ENCODE peak calls at places on chromosomes 5 and 9, in six cellular contexts. One of them, this sample, is unnamed.

GRCh38 chr5:154465169-154465568 is 12.9 kb downstream of the HAND1 start:
- DNase-seq in thyroid gland: no peak
- DNase-seq in GM12878: no peak
- DNase-seq in ovary: no peak
- DNase-seq in breast epithelium: no peak
- DNase-seq in upper lobe of left lung: no peak
- DNase-seq in this sample: no peak

GRCh38 chr5:148984333-148984732 is 78.5 kb downstream of the SH3TC2 start:
- DNase-seq in thyroid gland: no peak
- DNase-seq in GM12878: no peak
- DNase-seq in ovary: no peak
- DNase-seq in breast epithelium: no peak
- DNase-seq in upper lobe of left lung: no peak
- DNase-seq in this sample: no peak

GRCh38 chr5:52469420-52469819 is 318.3 kb upstream of the ITGA1 start:
- DNase-seq in thyroid gland: no peak
- DNase-seq in GM12878: no peak
- DNase-seq in ovary: no peak
- DNase-seq in breast epithelium: no peak
- DNase-seq in upper lobe of left lung: no peak
- DNase-seq in this sample: no peak

GRCh38 chr5:117414926-117415325 is 840.3 kb upstream of the SEMA6A start:
- DNase-seq in thyroid gland: no peak
- DNase-seq in GM12878: no peak
- DNase-seq in ovary: no peak
- DNase-seq in breast epithelium: no peak
- DNase-seq in upper lobe of left lung: no peak
- DNase-seq in this sample: no peak

GRCh38 chr5:111774525-111774924 is 17.5 kb upstream of the NREP start:
- DNase-seq in thyroid gland: peak; percentile 75
- DNase-seq in GM12878: no peak
- DNase-seq in ovary: no peak
- DNase-seq in breast epithelium: no peak
- DNase-seq in upper lobe of left lung: peak; percentile 74
- DNase-seq in this sample: no peak

GRCh38 chr9:125355601-125356000 is 94.0 kb downstream of the GAPVD1 start:
- DNase-seq in thyroid gland: no peak
- DNase-seq in GM12878: no peak
- DNase-seq in ovary: no peak
- DNase-seq in breast epithelium: no peak
- DNase-seq in upper lobe of left lung: no peak
- DNase-seq in this sample: no peak

GRCh38 chr5:179986328-179986727 is 78.6 kb upstream of the TBC1D9B start:
- DNase-seq in thyroid gland: peak; percentile 33
- DNase-seq in GM12878: no peak
- DNase-seq in ovary: no peak
- DNase-seq in breast epithelium: no peak
- DNase-seq in upper lobe of left lung: no peak
- DNase-seq in this sample: peak; percentile 50

GRCh38 chr9:124852121-124852828 is 985 bp upstream of the WDR38 start:
- DNase-seq in thyroid gland: peak; percentile 71
- DNase-seq in GM12878: no peak
- DNase-seq in ovary: no peak
- DNase-seq in breast epithelium: no peak
- DNase-seq in upper lobe of left lung: no peak
- DNase-seq in this sample: no peak

GRCh38 chr5:1105350-1106265 is 6.3 kb downstream of the SLC12A7 start:
- DNase-seq in thyroid gland: peak; percentile 17
- DNase-seq in GM12878: no peak
- DNase-seq in ovary: no peak
- DNase-seq in breast epithelium: no peak
- DNase-seq in upper lobe of left lung: no peak
- DNase-seq in this sample: peak; percentile 58

GRCh38 chr9:91047529-91047928 is 245.9 kb downstream of the SYK start:
- DNase-seq in thyroid gland: no peak
- DNase-seq in GM12878: no peak
- DNase-seq in ovary: no peak
- DNase-seq in breast epithelium: no peak
- DNase-seq in upper lobe of left lung: no peak
- DNase-seq in this sample: no peak

GRCh38 chr9:72442212-72442607 is 77.2 kb upstream of the ZFAND5 start:
- DNase-seq in thyroid gland: no peak
- DNase-seq in GM12878: no peak
- DNase-seq in ovary: no peak
- DNase-seq in breast epithelium: no peak
- DNase-seq in upper lobe of left lung: no peak
- DNase-seq in this sample: no peak

GRCh38 chr5:139294372-139295165 is 1.0 kb downstream of the MATR3 start:
- DNase-seq in thyroid gland: peak; percentile 79
- DNase-seq in GM12878: no peak
- DNase-seq in ovary: peak; percentile 78
- DNase-seq in breast epithelium: peak; percentile 69
- DNase-seq in upper lobe of left lung: peak; percentile 70
- DNase-seq in this sample: peak; percentile 78
- TF ChIP-seq POLR2A in thyroid gland: peak; percentile 34
- TF ChIP-seq POLR2A in GM12878: no peak
- TF ChIP-seq POLR2A in ovary: no peak
- TF ChIP-seq POLR2A in breast epithelium: no peak
- TF ChIP-seq POLR2A in upper lobe of left lung: no peak
- TF ChIP-seq POLR2A in this sample: no peak

DNA sequence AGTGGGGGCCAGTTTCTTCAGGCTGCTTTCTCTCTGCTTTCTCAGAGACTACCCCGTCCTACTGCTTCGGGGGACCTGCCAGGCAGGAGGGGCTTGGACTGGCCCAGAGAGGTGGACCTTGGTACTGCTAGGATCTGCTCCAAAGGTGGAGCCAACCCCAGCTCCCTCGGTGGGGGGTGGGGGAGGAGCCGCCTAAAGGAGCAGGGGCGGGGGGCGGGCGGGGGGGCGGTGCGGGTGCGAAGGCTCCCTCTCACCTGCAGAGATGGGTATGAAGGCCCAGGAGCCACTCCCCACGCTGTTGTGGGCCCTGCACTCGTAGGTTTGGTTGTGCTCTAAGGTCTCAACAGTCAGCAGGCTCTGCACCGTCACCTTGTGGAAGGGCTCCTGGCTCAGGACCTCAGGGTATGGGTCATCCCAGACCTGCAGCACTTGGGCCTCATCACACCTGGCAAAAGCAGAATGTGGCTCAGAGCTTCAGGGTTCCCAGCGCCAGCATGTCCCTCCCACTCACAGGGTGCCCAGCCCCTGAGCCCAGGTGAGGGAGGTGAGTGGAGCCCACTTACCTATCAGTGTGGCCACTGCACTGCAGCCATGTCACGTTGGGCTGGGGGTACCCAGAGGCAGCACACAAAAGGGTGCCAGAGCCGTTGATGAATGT is 16.6 kb downstream of the CSF1R start:
- DNase-seq in thyroid gland: no peak
- DNase-seq in GM12878: no peak
- DNase-seq in ovary: no peak
- DNase-seq in breast epithelium: no peak
- DNase-seq in upper lobe of left lung: peak; percentile 8
- DNase-seq in this sample: no peak
- H3K27ac ChIP-seq in thyroid gland: no peak overlapping the region
- H3K27ac ChIP-seq in GM12878: no peak overlapping the region
- H3K27ac ChIP-seq in ovary: no peak overlapping the region
- H3K27ac ChIP-seq in breast epithelium: no peak overlapping the region
- H3K27ac ChIP-seq in upper lobe of left lung: no peak overlapping the region
- H3K27ac ChIP-seq in this sample: no peak overlapping the region

GRCh38 chr5:7868773-7869473 is at the start of the genes FASTKD3 and MTRR:
- DNase-seq in thyroid gland: peak; percentile 94
- DNase-seq in GM12878: peak; percentile 66
- DNase-seq in ovary: peak; percentile 86
- DNase-seq in breast epithelium: peak; percentile 92
- DNase-seq in upper lobe of left lung: peak; percentile 95
- DNase-seq in this sample: peak; percentile 95
- TF ChIP-seq POLR2A in thyroid gland: peak; percentile 78
- TF ChIP-seq POLR2A in GM12878: peak; percentile 98
- TF ChIP-seq POLR2A in ovary: peak; percentile 51
- TF ChIP-seq POLR2A in breast epithelium: peak; percentile 18
- TF ChIP-seq POLR2A in upper lobe of left lung: no peak
- TF ChIP-seq POLR2A in this sample: peak; percentile 85

GRCh38 chr9:134363450-134363849 is 37.2 kb downstream of the RXRA start:
- DNase-seq in thyroid gland: no peak
- DNase-seq in GM12878: no peak
- DNase-seq in ovary: no peak
- DNase-seq in breast epithelium: no peak
- DNase-seq in upper lobe of left lung: no peak
- DNase-seq in this sample: no peak

GRCh38 chr9:134365791-134366222 is 39.6 kb downstream of the RXRA start:
- DNase-seq in thyroid gland: peak; percentile 76
- DNase-seq in GM12878: no peak
- DNase-seq in ovary: peak; percentile 82
- DNase-seq in breast epithelium: no peak
- DNase-seq in upper lobe of left lung: no peak
- DNase-seq in this sample: no peak

GRCh38 chr9:134364391-134365114 is 38.3 kb downstream of the RXRA start:
- DNase-seq in thyroid gland: no peak
- DNase-seq in GM12878: no peak
- DNase-seq in ovary: no peak
- DNase-seq in breast epithelium: no peak
- DNase-seq in upper lobe of left lung: no peak
- DNase-seq in this sample: no peak

GRCh38 chr9:134366223-134367031 is 40.2 kb downstream of the RXRA start:
- DNase-seq in thyroid gland: peak; percentile 95
- DNase-seq in GM12878: no peak
- DNase-seq in ovary: peak; percentile 91
- DNase-seq in breast epithelium: peak; percentile 95
- DNase-seq in upper lobe of left lung: peak; percentile 96
- DNase-seq in this sample: peak; percentile 94

GRCh38 chr9:134365115-134365596 is 38.9 kb downstream of the RXRA start:
- DNase-seq in thyroid gland: no peak
- DNase-seq in GM12878: no peak
- DNase-seq in ovary: no peak
- DNase-seq in breast epithelium: no peak
- DNase-seq in upper lobe of left lung: no peak
- DNase-seq in this sample: no peak
- H3K27ac ChIP-seq in thyroid gland: peak overlapping the region; percentile 72
- H3K27ac ChIP-seq in GM12878: no peak overlapping the region
- H3K27ac ChIP-seq in ovary: peak overlapping the region; percentile 43
- H3K27ac ChIP-seq in breast epithelium: peak overlapping the region; percentile 90
- H3K27ac ChIP-seq in upper lobe of left lung: peak overlapping the region; percentile 91
- H3K27ac ChIP-seq in this sample: peak overlapping the region; percentile 76

GRCh38 chr9:87682618-87683017 is 43.3 kb upstream of the CTSL start:
- DNase-seq in thyroid gland: no peak
- DNase-seq in GM12878: no peak
- DNase-seq in ovary: no peak
- DNase-seq in breast epithelium: no peak
- DNase-seq in upper lobe of left lung: no peak
- DNase-seq in this sample: peak; percentile 80
- TF ChIP-seq POLR2A in thyroid gland: no peak
- TF ChIP-seq POLR2A in GM12878: no peak
- TF ChIP-seq POLR2A in ovary: no peak
- TF ChIP-seq POLR2A in breast epithelium: no peak
- TF ChIP-seq POLR2A in upper lobe of left lung: no peak
- TF ChIP-seq POLR2A in this sample: no peak

GRCh38 chr5:127892467-127893207 is 189.4 kb downstream of the CCDC192 start:
- DNase-seq in thyroid gland: no peak
- DNase-seq in GM12878: no peak
- DNase-seq in ovary: no peak
- DNase-seq in breast epithelium: no peak
- DNase-seq in upper lobe of left lung: no peak
- DNase-seq in this sample: no peak
- H3K27ac ChIP-seq in thyroid gland: no peak overlapping the region
- H3K27ac ChIP-seq in GM12878: no peak overlapping the region
- H3K27ac ChIP-seq in ovary: no peak overlapping the region
- H3K27ac ChIP-seq in breast epithelium: peak overlapping the region; percentile 54
- H3K27ac ChIP-seq in upper lobe of left lung: no peak overlapping the region
- H3K27ac ChIP-seq in this sample: no peak overlapping the region

GRCh38 chr5:81235287-81236072 is 2.4 kb downstream of the CKMT2 start:
- DNase-seq in thyroid gland: peak; percentile 58
- DNase-seq in GM12878: no peak
- DNase-seq in ovary: peak; percentile 72
- DNase-seq in breast epithelium: no peak
- DNase-seq in upper lobe of left lung: no peak
- DNase-seq in this sample: no peak

GRCh38 chr5:81232449-81233079 is 558 bp upstream of the CKMT2 start:
- DNase-seq in thyroid gland: peak; percentile 38
- DNase-seq in GM12878: no peak
- DNase-seq in ovary: peak; percentile 77
- DNase-seq in breast epithelium: no peak
- DNase-seq in upper lobe of left lung: no peak
- DNase-seq in this sample: peak; percentile 56

GRCh38 chr5:81234299-81234698 is 1.2 kb downstream of the CKMT2 start:
- DNase-seq in thyroid gland: no peak
- DNase-seq in GM12878: no peak
- DNase-seq in ovary: no peak
- DNase-seq in breast epithelium: no peak
- DNase-seq in upper lobe of left lung: no peak
- DNase-seq in this sample: no peak

GRCh38 chr5:81234801-81235200 is 1.7 kb downstream of the CKMT2 start:
- DNase-seq in thyroid gland: peak; percentile 17
- DNase-seq in GM12878: no peak
- DNase-seq in ovary: no peak
- DNase-seq in breast epithelium: no peak
- DNase-seq in upper lobe of left lung: no peak
- DNase-seq in this sample: no peak

GRCh38 chr5:81233080-81233634 is at the start of gene CKMT2:
- DNase-seq in thyroid gland: peak; percentile 94
- DNase-seq in GM12878: no peak
- DNase-seq in ovary: peak; percentile 96
- DNase-seq in breast epithelium: peak; percentile 64
- DNase-seq in upper lobe of left lung: peak; percentile 78
- DNase-seq in this sample: peak; percentile 84
- TF ChIP-seq POLR2A in thyroid gland: peak; percentile 87
- TF ChIP-seq POLR2A in GM12878: no peak
- TF ChIP-seq POLR2A in ovary: peak; percentile 22
- TF ChIP-seq POLR2A in breast epithelium: no peak
- TF ChIP-seq POLR2A in upper lobe of left lung: no peak
- TF ChIP-seq POLR2A in this sample: peak; percentile 23

GRCh38 chr5:102754499-102755424 is at the start of gene PAM:
- DNase-seq in thyroid gland: peak; percentile 81
- DNase-seq in GM12878: no peak
- DNase-seq in ovary: peak; percentile 72
- DNase-seq in breast epithelium: peak; percentile 69
- DNase-seq in upper lobe of left lung: peak; percentile 83
- DNase-seq in this sample: peak; percentile 83
- H3K27ac ChIP-seq in thyroid gland: peak within 1 kb of the TSS; percentile 51
- H3K27ac ChIP-seq in GM12878: peak within 1 kb of the TSS; percentile 81
- H3K27ac ChIP-seq in ovary: peak within 1 kb of the TSS; percentile 66
- H3K27ac ChIP-seq in breast epithelium: peak within 1 kb of the TSS; percentile 86
- H3K27ac ChIP-seq in upper lobe of left lung: peak within 1 kb of the TSS; percentile 85
- H3K27ac ChIP-seq in this sample: peak within 1 kb of the TSS; percentile 6